ENCODE peak calls at places on chromosomes 6 and 20, in six cellular contexts. J, S, N, I, G and U are unnamed samples.

GRCh38 chr6:2361195-2361594 is 115.8 kb upstream of the GMDS start:
- DNase-seq in S (no peak), I (no peak), J (no peak), G (no peak), N (no peak), U (no peak)

GRCh38 chr6:164085552-164086325 is 671.2 kb downstream of the QKI start:
- DNase-seq in N (no peak), J (no peak), G (peak; percentile 99), I (no peak), S (no peak), U (no peak)

GRCh38 chr20:57025666-57026065 is 240.8 kb downstream of the BMP7 start:
- DNase-seq in S (no peak), G (no peak), J (no peak), N (no peak), I (no peak), U (no peak)

GRCh38 chr6:84065718-84066290 is 32.2 kb downstream of the MRAP2 start:
- DNase-seq in N (peak; percentile 73), G (no peak), S (no peak), J (peak; percentile 91), I (no peak), U (no peak)

GRCh38 chr6:16200231-16200941 is 38.0 kb upstream of the GMPR start:
- DNase-seq in N (no peak), I (no peak), S (no peak), J (no peak), G (peak; percentile 29), U (no peak)

GRCh38 chr6:5781966-5782556 is 224.7 kb downstream of the NRN1 start:
- DNase-seq in N (no peak), J (no peak), S (no peak), I (no peak), G (no peak), U (no peak)

GRCh38 chr6:20350215-20350614 is 51.5 kb upstream of the E2F3 start:
- DNase-seq in N (no peak), S (no peak), J (no peak), G (no peak), I (no peak), U (no peak)

GRCh38 chr6:79215233-79215824 is 19.2 kb downstream of the HMGN3 start:
- DNase-seq in I (no peak), J (no peak), S (no peak), N (no peak), G (no peak), U (no peak)

GRCh38 chr20:10665791-10666190 is 8.0 kb downstream of the JAG1 start:
- DNase-seq in S (no peak), N (peak; percentile 43), J (no peak), I (no peak), G (no peak), U (no peak)

GRCh38 chr6:166998256-166999144 is 697 bp upstream of the CEP43 start:
- DNase-seq in J (no peak), G (no peak), I (peak; percentile 8), S (no peak), N (peak; percentile 6), U (peak; percentile 35)

GRCh38 chr20:1700990-1701389 is 43.4 kb upstream of the SIRPG start:
- DNase-seq in S (peak; percentile 84), J (no peak), G (no peak), I (no peak), N (no peak), U (no peak)

GRCh38 chr6:66326228-66326627 is 619.2 kb upstream of the EYS start:
- DNase-seq in S (no peak), G (no peak), J (no peak), N (no peak), I (no peak), U (no peak)

GRCh38 chr6:154356118-154356517 is 485 bp downstream of the IPCEF1 start:
- DNase-seq in S (no peak), N (no peak), I (no peak), J (peak; percentile 27), G (no peak), U (no peak)

GRCh38 chr6:54813901-54814300 is 32.7 kb upstream of the FAM83B start:
- DNase-seq in G (no peak), N (no peak), I (no peak), S (no peak), J (no peak), U (no peak)

GRCh38 chr6:97312241-97312640 is 29.2 kb upstream of the MMS22L start:
- DNase-seq in S (no peak), J (no peak), I (no peak), N (no peak), G (no peak), U (no peak)

GRCh38 chr6:135183532-135184440 is 2.7 kb downstream of the MYB start:
- DNase-seq in J (peak; percentile 89), N (no peak), G (no peak), S (peak; percentile 59), I (peak; percentile 72), U (peak; percentile 76)

GRCh38 chr6:83430606-83431544 is at the start of gene ME1:
- DNase-seq in N (peak; percentile 52), J (peak; percentile 56), S (no peak), I (peak; percentile 24), G (peak; percentile 77), U (peak; percentile 18)

GRCh38 chr20:58113706-58114105 is 114.7 kb downstream of the ANKRD60 start:
- DNase-seq in G (no peak), I (no peak), S (no peak), N (no peak), J (no peak), U (no peak)

GRCh38 chr6:80319286-80319685 is 212.8 kb downstream of the BCKDHB start:
- DNase-seq in S (no peak), N (peak; percentile 9), I (no peak), G (no peak), J (no peak), U (no peak)

GRCh38 chr6:42093582-42094329 is 43.4 kb downstream of the TAF8 start:
- DNase-seq in J (no peak), I (no peak), G (no peak), N (no peak), S (no peak), U (no peak)